ENCODE peak calls at places on chromosomes 13 and 19, in nine cellular contexts. O is endothelial cell of umbilical vein, E is heart left ventricle, C is IMR-90, S is A549, M is transverse colon, U is HCT116, Y is gastrocnemius medialis, W is ovary. A is an unnamed sample.

GRCh38 chr13:72521965-72522661 is 205.3 kb downstream of the MZT1 start:
- DNase-seq in W (no peak), E (no peak), U (no peak), O (peak; percentile 10), S (no peak), Y (no peak), C (no peak), M (no peak), A (no peak)

GRCh38 chr13:113930711-113931637 is 42.9 kb downstream of the C13orf46 start:
- DNase-seq in Y (peak; percentile 1), U (no peak), C (no peak), O (no peak), W (no peak), S (no peak), M (no peak), E (peak; percentile 14), A (no peak)

GRCh38 chr19:2051771-2052704 is 994 bp upstream of the MKNK2 start:
- DNase-seq in M (peak; percentile 73), C (no peak), S (no peak), W (peak; percentile 83), Y (peak; percentile 18), O (no peak), U (no peak), E (no peak), A (no peak)

GRCh38 chr19:575527-576506 is 3.4 kb downstream of the BSG start:
- DNase-seq in E (peak; percentile 82), S (no peak), W (peak; percentile 67), O (peak; percentile 50), C (peak; percentile 37), U (no peak), M (no peak), Y (peak; percentile 87), A (peak; percentile 93)

GRCh38 chr13:30408319-30409101 is 13.8 kb upstream of the UBE2L5 start:
- DNase-seq in U (no peak), Y (peak; percentile 91), E (peak; percentile 93), S (peak; percentile 69), C (peak; percentile 79), O (peak; percentile 94), W (peak; percentile 96), M (peak; percentile 97), A (peak; percentile 49)

GRCh38 chr13:40230833-40231266 is 435.6 kb downstream of the FOXO1 start:
- DNase-seq in U (no peak), E (no peak), W (no peak), M (no peak), O (peak; percentile 74), Y (no peak), C (no peak), S (no peak), A (no peak)

GRCh38 chr13:111216166-111216960 is 101.3 kb downstream of the ARHGEF7 start:
- DNase-seq in O (no peak), U (no peak), C (peak; percentile 27), M (peak; percentile 38), E (no peak), S (peak; percentile 36), Y (peak; percentile 26), W (peak; percentile 51), A (peak; percentile 40)

GRCh38 chr13:20270163-20270865 is 38.2 kb upstream of the GJB6 start:
- DNase-seq in E (no peak), U (no peak), C (no peak), Y (no peak), O (no peak), W (no peak), M (no peak), S (no peak), A (no peak)

GRCh38 chr13:82248713-82249112 is 1633.6 kb downstream of the SLITRK1 start:
- DNase-seq in Y (no peak), O (no peak), E (no peak), S (no peak), M (no peak), U (no peak), W (no peak), C (no peak), A (no peak)

GRCh38 chr13:97567510-97568243 is 133.7 kb downstream of the RAP2A start:
- DNase-seq in S (peak; percentile 18), U (peak; percentile 40), O (no peak), C (peak; percentile 50), W (no peak), M (peak; percentile 77), E (no peak), Y (no peak), A (peak; percentile 23)

GRCh38 chr13:113897966-113898365 is 34.1 kb upstream of the GAS6 start:
- DNase-seq in E (no peak), S (no peak), Y (no peak), O (no peak), C (no peak), W (no peak), M (no peak), U (no peak), A (no peak)

GRCh38 chr19:19213822-19214558 is 2.2 kb downstream of the NCAN start:
- DNase-seq in C (no peak), M (no peak), W (no peak), Y (no peak), S (no peak), O (no peak), U (no peak), E (no peak), A (no peak)

GRCh38 chr13:68099616-68100015 is 869.5 kb upstream of the PCDH9 start:
- DNase-seq in E (no peak), M (no peak), Y (no peak), S (no peak), C (peak; percentile 17), W (no peak), O (no peak), U (peak; percentile 0), A (peak; percentile 17)

GRCh38 chr19:3045885-3046603 is 16.3 kb downstream of the TLE5 start:
- DNase-seq in M (no peak), O (no peak), C (no peak), Y (no peak), W (peak; percentile 58), U (no peak), S (no peak), E (no peak), A (no peak)

GRCh38 chr19:10332158-10332964 is 968 bp downstream of the RAVER1 start:
- DNase-seq in E (no peak), O (no peak), C (no peak), U (no peak), W (no peak), S (no peak), Y (no peak), M (peak; percentile 71), A (no peak)
- TF ChIP-seq POLR2A in E (no peak), O (no peak), C (no peak), U (no peak), W (no peak), S (no peak), Y (no peak), M (peak; percentile 19), A (no peak)

GRCh38 chr19:4814625-4815425 is 16.7 kb downstream of the TICAM1 start:
- DNase-seq in W (no peak), C (peak; percentile 64), Y (no peak), M (no peak), O (no peak), E (no peak), U (no peak), S (no peak), A (no peak)
- TF ChIP-seq POLR2A in W (no peak), C (no peak), Y (no peak), M (no peak), O (no peak), E (no peak), U (no peak), S (no peak), A (no peak)

GRCh38 chr19:9306443-9306842 is 3.2 kb downstream of the ZNF699 start:
- DNase-seq in E (no peak), U (no peak), S (no peak), O (no peak), M (no peak), Y (no peak), W (no peak), C (peak; percentile 76), A (peak; percentile 27)

GRCh38 chr19:9309974-9310446 is 372 bp upstream of the ZNF699 start:
- DNase-seq in M (peak; percentile 91), W (peak; percentile 96), Y (peak; percentile 63), U (peak; percentile 91), E (peak; percentile 93), S (peak; percentile 73), C (peak; percentile 84), O (no peak), A (peak; percentile 78)

GRCh38 chr19:9308091-9308490 is 1.5 kb downstream of the ZNF699 start:
- DNase-seq in O (no peak), M (no peak), S (no peak), W (no peak), E (no peak), U (no peak), Y (no peak), C (no peak), A (no peak)

GRCh38 chr19:9313756-9314155 is 4.1 kb upstream of the ZNF699 start:
- DNase-seq in O (no peak), W (no peak), C (no peak), S (no peak), U (no peak), E (no peak), M (no peak), Y (no peak), A (no peak)

DNA sequence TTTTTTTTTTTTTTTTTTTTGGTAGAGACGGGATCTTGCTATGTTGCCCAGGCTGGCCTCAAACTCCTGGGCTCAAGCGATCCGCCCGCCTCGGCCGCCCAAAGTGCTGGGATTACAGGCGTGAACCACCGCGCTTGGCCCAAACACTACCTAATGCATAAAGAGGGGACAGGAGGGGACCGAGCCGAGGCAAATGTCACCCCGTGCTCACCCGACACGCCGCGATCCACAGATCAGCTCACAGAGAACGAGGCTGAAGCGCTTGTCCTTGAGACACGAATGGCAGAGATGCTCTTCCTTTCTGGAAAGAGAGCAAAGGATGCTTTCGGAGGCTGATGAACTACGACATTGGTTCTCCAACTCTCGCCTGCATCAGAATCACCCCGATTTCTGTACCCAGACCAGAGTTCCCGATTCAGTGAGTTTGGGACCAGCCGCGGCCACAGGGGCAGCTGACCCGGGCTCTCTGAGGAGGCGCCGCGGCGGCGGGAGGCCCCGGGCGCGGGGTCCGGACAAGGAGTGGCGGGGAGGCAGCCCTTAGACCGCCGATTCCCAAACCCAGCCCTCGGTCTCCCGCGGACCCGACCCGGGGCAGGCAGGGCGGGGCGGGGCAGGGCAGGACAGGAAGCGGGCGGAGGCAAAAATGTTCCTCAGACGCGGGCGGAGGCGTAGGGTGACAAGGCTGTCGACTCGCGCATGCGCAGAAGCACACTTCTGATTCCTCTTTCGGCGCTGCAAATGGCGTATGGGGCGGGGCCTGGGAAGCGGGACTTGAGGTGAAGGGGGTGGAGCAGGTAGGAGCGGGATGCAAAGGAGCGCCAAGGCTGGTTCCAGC is at the start of gene ZNF699:
- DNase-seq in U (peak; percentile 96), C (peak; percentile 96), Y (peak; percentile 93), E (peak; percentile 99), O (peak; percentile 98), S (peak; percentile 64), M (peak; percentile 99), W (peak; percentile 98), A (peak; percentile 90)
- TF ChIP-seq POLR2A in U (no peak), C (peak; percentile 81), Y (peak; percentile 49), E (no peak), O (no peak), S (no peak), M (peak; percentile 87), W (peak; percentile 47), A (peak; percentile 62)

GRCh38 chr19:54206831-54207177 is 6.1 kb downstream of the RPS9 start:
- DNase-seq in O (no peak), S (no peak), U (no peak), M (no peak), W (no peak), Y (no peak), E (no peak), C (no peak), A (no peak)
- TF ChIP-seq POLR2A in O (no peak), S (no peak), U (no peak), M (no peak), W (no peak), Y (no peak), E (no peak), C (no peak), A (no peak)